ENCODE peak calls at places on chromosomes 16 and 17, in six cellular contexts. One of them, this sample, is unnamed.

GRCh38 chr16:27311897-27312303 is 1.9 kb upstream of the IL4R start:
- DNase-seq in SHP77: no peak
- DNase-seq in C1 segment of cervical spinal cord: no peak
- DNase-seq in COR-L47: no peak
- DNase-seq in activated CD4-positive, alpha-beta T cell treated with anti-CD3 and anti-CD28 coated beads, Interleukin-2, amount 50 U/mL, for 1 hour: no peak
- DNase-seq in esophagus squamous epithelium: no peak
- DNase-seq in this sample: no peak

GRCh38 chr17:2982854-2983636 is 80.4 kb downstream of the OR1D5 start:
- DNase-seq in SHP77: peak; percentile 70
- DNase-seq in C1 segment of cervical spinal cord: peak; percentile 90
- DNase-seq in COR-L47: no peak
- DNase-seq in activated CD4-positive, alpha-beta T cell treated with anti-CD3 and anti-CD28 coated beads, Interleukin-2, amount 50 U/mL, for 1 hour: no peak
- DNase-seq in esophagus squamous epithelium: no peak
- DNase-seq in this sample: peak; percentile 76

GRCh38 chr16:15521758-15522509 is 87.5 kb downstream of the BMERB1 start:
- DNase-seq in SHP77: no peak
- DNase-seq in C1 segment of cervical spinal cord: no peak
- DNase-seq in COR-L47: no peak
- DNase-seq in activated CD4-positive, alpha-beta T cell treated with anti-CD3 and anti-CD28 coated beads, Interleukin-2, amount 50 U/mL, for 1 hour: no peak
- DNase-seq in esophagus squamous epithelium: no peak
- DNase-seq in this sample: no peak

GRCh38 chr16:70737377-70738082 is 51.7 kb upstream of the MTSS2 start:
- DNase-seq in SHP77: no peak
- DNase-seq in C1 segment of cervical spinal cord: peak; percentile 52
- DNase-seq in COR-L47: no peak
- DNase-seq in activated CD4-positive, alpha-beta T cell treated with anti-CD3 and anti-CD28 coated beads, Interleukin-2, amount 50 U/mL, for 1 hour: peak; percentile 39
- DNase-seq in esophagus squamous epithelium: no peak
- DNase-seq in this sample: no peak

GRCh38 chr16:69542974-69543373 is 22.8 kb upstream of the NFAT5 start:
- DNase-seq in SHP77: no peak
- DNase-seq in C1 segment of cervical spinal cord: no peak
- DNase-seq in COR-L47: no peak
- DNase-seq in activated CD4-positive, alpha-beta T cell treated with anti-CD3 and anti-CD28 coated beads, Interleukin-2, amount 50 U/mL, for 1 hour: no peak
- DNase-seq in esophagus squamous epithelium: no peak
- DNase-seq in this sample: no peak

GRCh38 chr17:17075037-17075755 is 32.9 kb downstream of the MPRIP start:
- DNase-seq in SHP77: peak; percentile 65
- DNase-seq in C1 segment of cervical spinal cord: no peak
- DNase-seq in COR-L47: no peak
- DNase-seq in activated CD4-positive, alpha-beta T cell treated with anti-CD3 and anti-CD28 coated beads, Interleukin-2, amount 50 U/mL, for 1 hour: peak; percentile 22
- DNase-seq in esophagus squamous epithelium: no peak
- DNase-seq in this sample: no peak

GRCh38 chr17:8013731-8014557 is 11.5 kb downstream of the GUCY2D start:
- DNase-seq in SHP77: no peak
- DNase-seq in C1 segment of cervical spinal cord: no peak
- DNase-seq in COR-L47: no peak
- DNase-seq in activated CD4-positive, alpha-beta T cell treated with anti-CD3 and anti-CD28 coated beads, Interleukin-2, amount 50 U/mL, for 1 hour: no peak
- DNase-seq in esophagus squamous epithelium: no peak
- DNase-seq in this sample: no peak

GRCh38 chr16:20866161-20866772 is 33.9 kb downstream of the DCUN1D3 start:
- DNase-seq in SHP77: no peak
- DNase-seq in C1 segment of cervical spinal cord: peak; percentile 47
- DNase-seq in COR-L47: no peak
- DNase-seq in activated CD4-positive, alpha-beta T cell treated with anti-CD3 and anti-CD28 coated beads, Interleukin-2, amount 50 U/mL, for 1 hour: no peak
- DNase-seq in esophagus squamous epithelium: no peak
- DNase-seq in this sample: peak; percentile 21

GRCh38 chr17:32609085-32609484 is 122.3 kb downstream of the CDK5R1 start:
- DNase-seq in SHP77: peak; percentile 51
- DNase-seq in C1 segment of cervical spinal cord: peak; percentile 7
- DNase-seq in COR-L47: peak; percentile 74
- DNase-seq in activated CD4-positive, alpha-beta T cell treated with anti-CD3 and anti-CD28 coated beads, Interleukin-2, amount 50 U/mL, for 1 hour: peak; percentile 71
- DNase-seq in esophagus squamous epithelium: no peak
- DNase-seq in this sample: no peak

GRCh38 chr17:82490512-82491195 is 28.9 kb upstream of the FOXK2 start:
- DNase-seq in SHP77: peak; percentile 86
- DNase-seq in C1 segment of cervical spinal cord: no peak
- DNase-seq in COR-L47: peak; percentile 78
- DNase-seq in activated CD4-positive, alpha-beta T cell treated with anti-CD3 and anti-CD28 coated beads, Interleukin-2, amount 50 U/mL, for 1 hour: no peak
- DNase-seq in esophagus squamous epithelium: no peak
- DNase-seq in this sample: no peak

GRCh38 chr17:8807070-8807550 is 7.9 kb upstream of the MFSD6L start:
- DNase-seq in SHP77: peak; percentile 11
- DNase-seq in C1 segment of cervical spinal cord: no peak
- DNase-seq in COR-L47: no peak
- DNase-seq in activated CD4-positive, alpha-beta T cell treated with anti-CD3 and anti-CD28 coated beads, Interleukin-2, amount 50 U/mL, for 1 hour: no peak
- DNase-seq in esophagus squamous epithelium: no peak
- DNase-seq in this sample: no peak

GRCh38 chr17:16908282-16908681 is 63.6 kb downstream of the TNFRSF13B start:
- DNase-seq in SHP77: no peak
- DNase-seq in C1 segment of cervical spinal cord: no peak
- DNase-seq in COR-L47: no peak
- DNase-seq in activated CD4-positive, alpha-beta T cell treated with anti-CD3 and anti-CD28 coated beads, Interleukin-2, amount 50 U/mL, for 1 hour: no peak
- DNase-seq in esophagus squamous epithelium: no peak
- DNase-seq in this sample: peak; percentile 10

GRCh38 chr17:45087496-45087975 is 26.4 kb downstream of the NMT1 start:
- DNase-seq in SHP77: no peak
- DNase-seq in C1 segment of cervical spinal cord: no peak
- DNase-seq in COR-L47: no peak
- DNase-seq in activated CD4-positive, alpha-beta T cell treated with anti-CD3 and anti-CD28 coated beads, Interleukin-2, amount 50 U/mL, for 1 hour: no peak
- DNase-seq in esophagus squamous epithelium: no peak
- DNase-seq in this sample: no peak

GRCh38 chr16:85261657-85262557 is 149.6 kb upstream of the CIBAR2 start:
- DNase-seq in SHP77: no peak
- DNase-seq in C1 segment of cervical spinal cord: no peak
- DNase-seq in COR-L47: no peak
- DNase-seq in activated CD4-positive, alpha-beta T cell treated with anti-CD3 and anti-CD28 coated beads, Interleukin-2, amount 50 U/mL, for 1 hour: no peak
- DNase-seq in esophagus squamous epithelium: no peak
- DNase-seq in this sample: no peak

GRCh38 chr16:75306102-75306762 is 54.8 kb upstream of the BCAR1 start:
- DNase-seq in SHP77: no peak
- DNase-seq in C1 segment of cervical spinal cord: peak; percentile 6
- DNase-seq in COR-L47: no peak
- DNase-seq in activated CD4-positive, alpha-beta T cell treated with anti-CD3 and anti-CD28 coated beads, Interleukin-2, amount 50 U/mL, for 1 hour: no peak
- DNase-seq in esophagus squamous epithelium: no peak
- DNase-seq in this sample: no peak

GRCh38 chr16:86029131-86029741 is 130.3 kb downstream of the IRF8 start:
- DNase-seq in SHP77: no peak
- DNase-seq in C1 segment of cervical spinal cord: peak; percentile 87
- DNase-seq in COR-L47: no peak
- DNase-seq in activated CD4-positive, alpha-beta T cell treated with anti-CD3 and anti-CD28 coated beads, Interleukin-2, amount 50 U/mL, for 1 hour: no peak
- DNase-seq in esophagus squamous epithelium: no peak
- DNase-seq in this sample: peak; percentile 34

GRCh38 chr17:1977583-1978395 is 47.3 kb downstream of the RTN4RL1 start:
- DNase-seq in SHP77: no peak
- DNase-seq in C1 segment of cervical spinal cord: no peak
- DNase-seq in COR-L47: no peak
- DNase-seq in activated CD4-positive, alpha-beta T cell treated with anti-CD3 and anti-CD28 coated beads, Interleukin-2, amount 50 U/mL, for 1 hour: no peak
- DNase-seq in esophagus squamous epithelium: no peak
- DNase-seq in this sample: peak; percentile 58

GRCh38 chr16:56984639-56985038 is 4.7 kb upstream of the NLRC5 start:
- DNase-seq in SHP77: no peak
- DNase-seq in C1 segment of cervical spinal cord: no peak
- DNase-seq in COR-L47: no peak
- DNase-seq in activated CD4-positive, alpha-beta T cell treated with anti-CD3 and anti-CD28 coated beads, Interleukin-2, amount 50 U/mL, for 1 hour: no peak
- DNase-seq in esophagus squamous epithelium: no peak
- DNase-seq in this sample: no peak

GRCh38 chr17:44648963-44649362 is 7.3 kb upstream of the MEIOC start:
- DNase-seq in SHP77: no peak
- DNase-seq in C1 segment of cervical spinal cord: no peak
- DNase-seq in COR-L47: no peak
- DNase-seq in activated CD4-positive, alpha-beta T cell treated with anti-CD3 and anti-CD28 coated beads, Interleukin-2, amount 50 U/mL, for 1 hour: no peak
- DNase-seq in esophagus squamous epithelium: no peak
- DNase-seq in this sample: no peak

GRCh38 chr17:51640108-51640622 is 379.8 kb downstream of the UTP18 start:
- DNase-seq in SHP77: peak; percentile 20
- DNase-seq in C1 segment of cervical spinal cord: no peak
- DNase-seq in COR-L47: no peak
- DNase-seq in activated CD4-positive, alpha-beta T cell treated with anti-CD3 and anti-CD28 coated beads, Interleukin-2, amount 50 U/mL, for 1 hour: no peak
- DNase-seq in esophagus squamous epithelium: no peak
- DNase-seq in this sample: no peak

GRCh38 chr17:78396436-78397335 is 18.2 kb downstream of the PGS1 start:
- DNase-seq in SHP77: no peak
- DNase-seq in C1 segment of cervical spinal cord: no peak
- DNase-seq in COR-L47: no peak
- DNase-seq in activated CD4-positive, alpha-beta T cell treated with anti-CD3 and anti-CD28 coated beads, Interleukin-2, amount 50 U/mL, for 1 hour: no peak
- DNase-seq in esophagus squamous epithelium: no peak
- DNase-seq in this sample: no peak

GRCh38 chr17:4177732-4178131 is 34.7 kb downstream of the CYB5D2 start:
- DNase-seq in SHP77: no peak
- DNase-seq in C1 segment of cervical spinal cord: no peak
- DNase-seq in COR-L47: no peak
- DNase-seq in activated CD4-positive, alpha-beta T cell treated with anti-CD3 and anti-CD28 coated beads, Interleukin-2, amount 50 U/mL, for 1 hour: no peak
- DNase-seq in esophagus squamous epithelium: no peak
- DNase-seq in this sample: no peak

GRCh38 chr17:4877089-4877488 is 22.2 kb upstream of the C17orf107 start:
- DNase-seq in SHP77: no peak
- DNase-seq in C1 segment of cervical spinal cord: peak; percentile 53
- DNase-seq in COR-L47: no peak
- DNase-seq in activated CD4-positive, alpha-beta T cell treated with anti-CD3 and anti-CD28 coated beads, Interleukin-2, amount 50 U/mL, for 1 hour: no peak
- DNase-seq in esophagus squamous epithelium: no peak
- DNase-seq in this sample: no peak

GRCh38 chr17:40422990-40423611 is 5.4 kb upstream of the TOP2A start:
- DNase-seq in SHP77: no peak
- DNase-seq in C1 segment of cervical spinal cord: no peak
- DNase-seq in COR-L47: no peak
- DNase-seq in activated CD4-positive, alpha-beta T cell treated with anti-CD3 and anti-CD28 coated beads, Interleukin-2, amount 50 U/mL, for 1 hour: no peak
- DNase-seq in esophagus squamous epithelium: no peak
- DNase-seq in this sample: no peak

GRCh38 chr17:78960945-78961344 is 18.8 kb downstream of the LGALS3BP start:
- DNase-seq in SHP77: no peak
- DNase-seq in C1 segment of cervical spinal cord: no peak
- DNase-seq in COR-L47: no peak
- DNase-seq in activated CD4-positive, alpha-beta T cell treated with anti-CD3 and anti-CD28 coated beads, Interleukin-2, amount 50 U/mL, for 1 hour: no peak
- DNase-seq in esophagus squamous epithelium: no peak
- DNase-seq in this sample: no peak

GRCh38 chr17:9350083-9350482 is 225.5 kb downstream of the STX8 start:
- DNase-seq in SHP77: no peak
- DNase-seq in C1 segment of cervical spinal cord: no peak
- DNase-seq in COR-L47: no peak
- DNase-seq in activated CD4-positive, alpha-beta T cell treated with anti-CD3 and anti-CD28 coated beads, Interleukin-2, amount 50 U/mL, for 1 hour: no peak
- DNase-seq in esophagus squamous epithelium: no peak
- DNase-seq in this sample: no peak

GRCh38 chr17:74117087-74117486 is 86.4 kb upstream of the RPL38 start:
- DNase-seq in SHP77: no peak
- DNase-seq in C1 segment of cervical spinal cord: no peak
- DNase-seq in COR-L47: no peak
- DNase-seq in activated CD4-positive, alpha-beta T cell treated with anti-CD3 and anti-CD28 coated beads, Interleukin-2, amount 50 U/mL, for 1 hour: no peak
- DNase-seq in esophagus squamous epithelium: no peak
- DNase-seq in this sample: no peak

GRCh38 chr17:49798182-49798581 is 9.7 kb downstream of the KAT7 start:
- DNase-seq in SHP77: no peak
- DNase-seq in C1 segment of cervical spinal cord: no peak
- DNase-seq in COR-L47: no peak
- DNase-seq in activated CD4-positive, alpha-beta T cell treated with anti-CD3 and anti-CD28 coated beads, Interleukin-2, amount 50 U/mL, for 1 hour: no peak
- DNase-seq in esophagus squamous epithelium: no peak
- DNase-seq in this sample: no peak

GRCh38 chr17:19339341-19339815 is 23.1 kb downstream of the B9D1 start:
- DNase-seq in SHP77: no peak
- DNase-seq in C1 segment of cervical spinal cord: no peak
- DNase-seq in COR-L47: no peak
- DNase-seq in activated CD4-positive, alpha-beta T cell treated with anti-CD3 and anti-CD28 coated beads, Interleukin-2, amount 50 U/mL, for 1 hour: no peak
- DNase-seq in esophagus squamous epithelium: no peak
- DNase-seq in this sample: no peak